ENCODE peak calls at places on chromosomes 5 and 9, in five cellular contexts. L is left lung; M is stimulated activated CD8-positive, alpha-beta memory T cell treated with anti-CD3 and anti-CD28 coated beads, Interleukin-4, amount 100 ng/mL, for 1 hour; Z is CD4-positive, alpha-beta T cell; I is fibroblast of lung. W is an unnamed sample.

GRCh38 chr9:76571288-76572204 is 112.6 kb downstream of the GCNT1 start:
- DNase-seq in L (peak), M (no peak), Z (no peak), I (peak), W (no peak)

GRCh38 chr9:14317667-14318255 is 3.8 kb upstream of the NFIB start:
- DNase-seq in L (no peak), M (no peak), Z (no peak), I (no peak), W (no peak)

GRCh38 chr5:98975223-98975622 is 46.4 kb upstream of the CHD1 start:
- DNase-seq in L (no peak), M (no peak), Z (no peak), I (no peak), W (no peak)

GRCh38 chr5:94545870-94546625 is 72.4 kb downstream of the KIAA0825 start:
- DNase-seq in L (no peak), M (no peak), Z (no peak), I (no peak), W (no peak)

GRCh38 chr5:126912607-126913006 is 117.8 kb downstream of the MARCHF3 start:
- DNase-seq in L (no peak), M (no peak), Z (no peak), I (no peak), W (no peak)

GRCh38 chr5:126280343-126280742 is 142.9 kb upstream of the GRAMD2B start:
- DNase-seq in L (no peak), M (no peak), Z (no peak), I (no peak), W (no peak)

GRCh38 chr9:135282001-135282731 is 194.7 kb downstream of the OLFM1 start:
- DNase-seq in L (peak), M (no peak), Z (peak), I (peak), W (peak)

GRCh38 chr5:87410941-87411340 is 1.8 kb downstream of the CCNH start:
- DNase-seq in L (no peak), M (no peak), Z (no peak), I (peak), W (no peak)

GRCh38 chr5:53361708-53362107 is 118.7 kb upstream of the FST start:
- DNase-seq in L (no peak), M (no peak), Z (no peak), I (no peak), W (no peak)

GRCh38 chr5:52988335-52989024 is 672 bp upstream of the ITGA2 start:
- DNase-seq in L (no peak), M (no peak), Z (no peak), I (no peak), W (no peak)

GRCh38 chr5:84524491-84524890 is 139.8 kb upstream of the EDIL3 start:
- DNase-seq in L (no peak), M (no peak), Z (no peak), I (peak), W (no peak)

GRCh38 chr5:14809369-14810144 is 62.0 kb downstream of the ANKH start:
- DNase-seq in L (no peak), M (peak), Z (peak), I (peak), W (peak)

GRCh38 chr9:116154334-116154975 is 864 bp downstream of the PAPPA start:
- DNase-seq in L (peak), M (no peak), Z (no peak), I (no peak), W (no peak)

GRCh38 chr9:78167356-78167755 is 68.5 kb upstream of the CEP78 start:
- DNase-seq in L (no peak), M (no peak), Z (no peak), I (no peak), W (no peak)

GRCh38 chr5:145975361-145976066 is 39.1 kb downstream of the SH3RF2 start:
- DNase-seq in L (no peak), M (no peak), Z (no peak), I (peak), W (no peak)

GRCh38 chr5:174295736-174296481 is 250.4 kb downstream of the NSG2 start:
- DNase-seq in L (no peak), M (no peak), Z (no peak), I (no peak), W (no peak)

GRCh38 chr5:125484272-125485002 is 738.0 kb upstream of the ZNF608 start:
- DNase-seq in L (no peak), M (no peak), Z (no peak), I (peak), W (no peak)

GRCh38 chr9:132268725-132269352 is 85.9 kb downstream of the SETX start:
- DNase-seq in L (no peak), M (peak), Z (peak), I (peak), W (peak)

GRCh38 chr5:68214472-68215207 is 916 bp upstream of the PIK3R1 start:
- DNase-seq in L (peak), M (no peak), Z (no peak), I (peak), W (no peak)

GRCh38 chr9:93064392-93065124 is 6.1 kb downstream of the SUSD3 start:
- DNase-seq in L (peak), M (peak), Z (peak), I (no peak), W (peak)

GRCh38 chr9:12775963-12776774 is 1.3 kb downstream of the LURAP1L start:
- DNase-seq in L (peak), M (no peak), Z (no peak), I (peak), W (no peak)

GRCh38 chr5:142156839-142157463 is 48.4 kb downstream of the NDFIP1 start:
- DNase-seq in L (no peak), M (no peak), Z (no peak), I (no peak), W (no peak)

GRCh38 chr9:109101810-109102209 is 17.9 kb downstream of the TMEM245 start:
- DNase-seq in L (no peak), M (no peak), Z (no peak), I (peak), W (no peak)

GRCh38 chr5:107769531-107769930 is 98.8 kb upstream of the EFNA5 start:
- DNase-seq in L (no peak), M (no peak), Z (no peak), I (no peak), W (no peak)

GRCh38 chr9:33234511-33235467 is 5.2 kb upstream of the SPINK4 start:
- DNase-seq in L (no peak), M (no peak), Z (no peak), I (peak), W (no peak)

GRCh38 chr5:56814361-56814962 is 887 bp upstream of the MAP3K1 start:
- DNase-seq in L (peak), M (no peak), Z (peak), I (no peak), W (peak)

GRCh38 chr5:135185461-135186075 is 151.5 kb upstream of the PITX1 start:
- DNase-seq in L (no peak), M (no peak), Z (no peak), I (peak), W (no peak)

GRCh38 chr5:151656311-151656710 is 30.4 kb downstream of the SPARC start:
- DNase-seq in L (no peak), M (no peak), Z (no peak), I (no peak), W (no peak)

GRCh38 chr9:129079829-129080228 is 1.1 kb upstream of the DOLPP1 start:
- DNase-seq in L (no peak), M (no peak), Z (no peak), I (no peak), W (no peak)

GRCh38 chr9:1599961-1600360 is 415.2 kb upstream of the SMARCA2 start:
- DNase-seq in L (no peak), M (no peak), Z (no peak), I (no peak), W (no peak)

GRCh38 chr5:99817796-99818195 is 717.4 kb upstream of the FAM174A start:
- DNase-seq in L (peak), M (no peak), Z (no peak), I (no peak), W (no peak)

GRCh38 chr9:89460551-89460950 is 37.4 kb downstream of the SEMA4D start:
- DNase-seq in L (no peak), M (no peak), Z (no peak), I (no peak), W (no peak)

GRCh38 chr5:35303152-35303551 is 72.9 kb upstream of the PRLR start:
- DNase-seq in L (no peak), M (no peak), Z (no peak), I (no peak), W (no peak)

GRCh38 chr5:142159354-142159753 is 50.8 kb downstream of the NDFIP1 start:
- DNase-seq in L (no peak), M (no peak), Z (no peak), I (no peak), W (no peak)

GRCh38 chr9:83166369-83166768 is 103.4 kb upstream of the RASEF start:
- DNase-seq in L (peak), M (no peak), Z (no peak), I (no peak), W (no peak)

GRCh38 chr5:113336975-113337374 is 97.8 kb downstream of the TSSK1B start:
- DNase-seq in L (no peak), M (no peak), Z (no peak), I (peak), W (no peak)

GRCh38 chr5:149618581-149619248 is 37.4 kb downstream of the ARHGEF37 start:
- DNase-seq in L (no peak), M (no peak), Z (no peak), I (peak), W (no peak)

GRCh38 chr5:178279723-178280438 is 47.3 kb upstream of the PHYKPL start:
- DNase-seq in L (peak), M (peak), Z (peak), I (peak), W (peak)

GRCh38 chr9:7130421-7130820 is 372.6 kb downstream of the KDM4C start:
- DNase-seq in L (no peak), M (no peak), Z (no peak), I (no peak), W (no peak)

GRCh38 chr9:136275655-136276429 is 28.1 kb downstream of the CCDC187 start:
- DNase-seq in L (peak), M (no peak), Z (no peak), I (no peak), W (no peak)